ENCODE peak calls at places on chromosomes 12 and 14, in five cellular contexts. H, E, B, Z and T are unnamed samples.

GRCh38 chr14:101022916-101023435 is 119.5 kb upstream of the RTL1 start:
- DNase-seq in H (peak), E (no peak), B (peak), Z (no peak), T (no peak)

GRCh38 chr12:93982847-93983315 is 165.5 kb upstream of the PLXNC1 start:
- DNase-seq in H (no peak), E (peak), B (peak), Z (peak), T (no peak)

GRCh38 chr12:62632521-62632920 is 165.9 kb downstream of the MON2 start:
- DNase-seq in H (peak), E (no peak), B (no peak), Z (no peak), T (no peak)

GRCh38 chr14:52692248-52692962 is 3.0 kb downstream of the ERO1A start:
- DNase-seq in H (no peak), E (peak), B (peak), Z (no peak), T (no peak)

GRCh38 chr12:46489951-46490388 is 117.4 kb upstream of the SLC38A2 start:
- DNase-seq in H (no peak), E (no peak), B (no peak), Z (no peak), T (no peak)

GRCh38 chr14:82642425-82642824 is 1108.8 kb upstream of the SEL1L start:
- DNase-seq in H (peak), E (peak), B (peak), Z (no peak), T (no peak)

GRCh38 chr14:40354754-40355153 is 922.5 kb upstream of the FBXO33 start:
- DNase-seq in H (no peak), E (no peak), B (no peak), Z (no peak), T (no peak)

GRCh38 chr12:12456637-12457036 is 99.8 kb downstream of the BORCS5 start:
- DNase-seq in H (no peak), E (no peak), B (no peak), Z (no peak), T (no peak)

GRCh38 chr14:34462132-34462893 is at the start of gene SPTSSA:
- DNase-seq in H (peak), E (peak), B (peak), Z (peak), T (peak)

GRCh38 chr14:25006961-25007795 is 42.8 kb downstream of the STXBP6 start:
- DNase-seq in H (no peak), E (no peak), B (no peak), Z (no peak), T (no peak)

GRCh38 chr14:95519699-95520098 is 3.2 kb upstream of the SYNE3 start:
- DNase-seq in H (no peak), E (peak), B (peak), Z (no peak), T (no peak)

GRCh38 chr12:93895096-93895460 is 217.9 kb downstream of the CRADD start:
- DNase-seq in H (no peak), E (no peak), B (no peak), Z (no peak), T (no peak)

GRCh38 chr14:99910337-99911268 is 117.4 kb downstream of the EML1 start:
- DNase-seq in H (no peak), E (no peak), B (no peak), Z (no peak), T (no peak)

GRCh38 chr12:66594688-66595087 is 84.2 kb downstream of the GRIP1 start:
- DNase-seq in H (no peak), E (no peak), B (no peak), Z (no peak), T (no peak)

GRCh38 chr12:49541140-49541861 is 2.5 kb downstream of the KCNH3 start:
- DNase-seq in H (no peak), E (no peak), B (no peak), Z (no peak), T (no peak)

GRCh38 chr12:57740656-57741412 is 2.3 kb upstream of the AGAP2 start:
- DNase-seq in H (no peak), E (peak), B (peak), Z (no peak), T (no peak)

GRCh38 chr14:84987042-84987441 is 542.9 kb upstream of the FLRT2 start:
- DNase-seq in H (no peak), E (no peak), B (no peak), Z (no peak), T (no peak)

GRCh38 chr12:27840229-27840999 is 60.4 kb upstream of the MANSC4 start:
- DNase-seq in H (no peak), E (no peak), B (no peak), Z (no peak), T (no peak)